ENCODE peak calls at places on chromosomes 3 and 15, in four cellular contexts. V, D, O and T are unnamed samples.
A peak's percentile ranks its signal among the peaks of the same experiment; 100 is the strongest.

GRCh38 chr3:178320481-178321352 is 215.5 kb upstream of the KCNMB2 start:
- DNase-seq in V (no peak), O (peak; percentile 84), D (no peak), T (no peak)

GRCh38 chr3:58963928-58964497 is 85.8 kb downstream of the CFAP20DC start:
- DNase-seq in O (no peak), D (no peak), V (no peak), T (no peak)

GRCh38 chr3:18080198-18080689 is 337.8 kb upstream of the TBC1D5 start:
- DNase-seq in V (no peak), O (no peak), D (no peak), T (no peak)

GRCh38 chr3:13277860-13278531 is 142.1 kb downstream of the NUP210 start:
- DNase-seq in V (peak; percentile 66), D (peak; percentile 37), O (no peak), T (no peak)

GRCh38 chr3:144127700-144128099 is 156.1 kb downstream of the DIPK2A start:
- DNase-seq in D (no peak), O (peak; percentile 22), V (no peak), T (no peak)

GRCh38 chr3:151276038-151277027 is 2.0 kb downstream of the P2RY14 start:
- DNase-seq in V (no peak), D (no peak), O (no peak), T (no peak)

GRCh38 chr15:74294010-74294409 is 57.9 kb downstream of the CCDC33 start:
- DNase-seq in V (no peak), D (no peak), O (no peak), T (no peak)

GRCh38 chr3:59818033-59818936 is 768.5 kb upstream of the CFAP20DC start:
- DNase-seq in D (peak; percentile 76), V (peak; percentile 48), O (no peak), T (no peak)

GRCh38 chr3:46456118-46456517 is 8.6 kb downstream of the LTF start:
- DNase-seq in V (no peak), D (no peak), O (no peak), T (no peak)

GRCh38 chr3:111864821-111865656 is 6.0 kb downstream of the PHLDB2 start:
- DNase-seq in V (no peak), D (no peak), O (no peak), T (no peak)
- TF ChIP-seq CTCF in V (no peak), D (no peak), O (peak; percentile 17), T (no peak)

DNA sequence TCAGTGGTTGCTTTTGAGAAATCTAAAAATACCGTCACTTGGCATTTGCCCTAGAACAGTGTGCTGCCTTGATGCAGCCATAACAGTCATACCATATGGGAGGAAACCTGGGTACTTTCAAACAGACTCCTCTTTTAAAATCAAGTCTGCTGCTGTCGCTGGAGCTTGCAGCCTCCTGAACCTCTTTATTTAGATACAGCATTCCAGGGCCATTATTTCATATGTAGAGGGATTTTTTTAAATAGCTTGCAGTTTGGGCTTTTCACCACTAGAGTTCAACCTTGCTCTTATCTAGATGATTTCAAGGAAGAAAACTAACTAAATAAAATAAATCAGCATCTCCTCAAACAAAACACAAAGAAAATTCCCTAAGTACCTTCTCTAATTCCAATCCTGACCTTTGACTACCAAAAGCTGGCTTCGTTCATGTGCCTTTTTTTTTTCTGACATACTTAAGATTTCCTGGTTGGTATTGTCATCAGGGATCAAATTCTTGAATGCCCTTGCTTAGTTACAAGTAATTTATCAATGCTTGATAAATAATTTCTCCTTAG is 111.6 kb downstream of the KBTBD8 start:
- DNase-seq in V (no peak), O (peak; percentile 38), D (no peak), T (no peak)
- TF ChIP-seq CTCF in V (peak; percentile 66), O (peak; percentile 68), D (peak; percentile 43), T (peak; percentile 79)

DNA sequence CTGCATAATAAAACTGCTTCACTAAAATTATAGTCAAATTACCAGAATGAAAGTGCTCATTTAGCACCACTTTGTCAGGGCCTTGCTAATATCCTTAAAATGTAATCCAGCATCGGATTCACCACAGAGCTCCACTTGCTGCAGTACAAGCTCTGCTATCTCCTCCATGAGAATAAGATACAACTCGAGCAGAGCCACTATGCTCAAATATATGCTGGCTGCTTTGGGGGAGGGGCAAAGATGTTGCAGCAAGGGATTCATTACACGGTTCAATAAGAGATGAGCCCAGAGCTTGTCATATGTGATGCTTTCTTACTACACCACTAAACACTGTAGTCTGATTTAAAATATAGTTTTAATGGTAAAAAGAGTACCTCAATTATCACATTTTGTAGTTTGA is 72.2 kb downstream of the DLG1 start:
- DNase-seq in D (no peak), V (no peak), O (no peak), T (peak; percentile 6)
- TF ChIP-seq CTCF in D (no peak), V (no peak), O (no peak), T (no peak)

GRCh38 chr3:114155370-114155821 is 23.5 kb downstream of the DRD3 start:
- DNase-seq in V (no peak), D (no peak), O (no peak), T (peak; percentile 18)
- TF ChIP-seq CTCF in V (peak; percentile 24), D (peak; percentile 32), O (peak; percentile 63), T (peak; percentile 49)

GRCh38 chr3:127405791-127406190 is 117.9 kb upstream of the PRR20G start:
- DNase-seq in D (no peak), V (no peak), O (no peak), T (no peak)

GRCh38 chr3:127408022-127408683 is 120.3 kb upstream of the PRR20G start:
- DNase-seq in O (no peak), V (no peak), D (no peak), T (no peak)

GRCh38 chr3:127404614-127405598 is 117.1 kb upstream of the PRR20G start:
- DNase-seq in D (peak; percentile 82), O (no peak), V (peak; percentile 27), T (no peak)

GRCh38 chr3:127407026-127407939 is 119.4 kb upstream of the PRR20G start:
- DNase-seq in V (no peak), O (no peak), D (no peak), T (no peak)

DNA sequence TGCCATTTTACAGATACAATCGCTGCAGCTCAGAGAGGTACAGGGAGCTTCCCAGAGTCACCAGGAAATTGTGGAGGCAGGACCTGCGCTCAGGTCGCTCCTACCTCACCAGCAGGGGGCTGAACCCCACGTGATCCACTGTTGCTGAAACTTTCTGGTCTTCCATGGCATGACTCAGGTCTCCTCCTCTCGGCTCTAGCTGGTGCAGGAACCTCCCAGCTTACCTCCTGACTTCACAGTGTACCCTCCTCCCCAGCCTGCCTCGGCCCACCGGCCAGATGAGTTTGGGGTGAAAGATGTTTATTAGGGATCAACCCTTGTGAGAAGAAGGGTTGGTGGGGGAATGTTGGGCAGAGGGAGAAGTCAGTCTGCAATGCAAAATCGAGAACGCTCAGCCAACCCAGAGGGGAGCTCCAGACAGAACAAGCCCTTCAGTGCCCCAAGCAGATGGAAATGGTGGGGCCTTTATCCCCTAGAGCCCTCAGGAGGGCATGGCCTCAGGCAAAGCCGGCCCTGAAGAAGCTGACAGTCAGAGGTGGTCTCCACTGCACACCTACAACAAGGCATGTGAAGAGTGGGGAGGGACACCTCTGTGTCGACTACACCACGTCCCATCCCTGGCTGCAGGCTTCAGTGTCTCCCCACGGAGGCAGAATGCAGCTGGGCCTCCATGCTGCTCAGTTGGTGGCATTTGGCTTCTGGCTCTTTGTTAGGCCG is 118.6 kb upstream of the PRR20G start:
- DNase-seq in D (no peak), O (peak; percentile 41), V (no peak), T (no peak)
- TF ChIP-seq CTCF in D (no peak), O (peak; percentile 46), V (no peak), T (peak; percentile 44)

GRCh38 chr15:67307156-67307555 is 52.6 kb downstream of the IQCH start:
- DNase-seq in O (no peak), D (no peak), V (no peak), T (no peak)

GRCh38 chr15:67305506-67305905 is 50.9 kb downstream of the IQCH start:
- DNase-seq in V (no peak), O (no peak), D (no peak), T (no peak)

GRCh38 chr15:67304778-67305177 is 50.2 kb downstream of the IQCH start:
- DNase-seq in O (no peak), D (no peak), V (no peak), T (no peak)

GRCh38 chr15:67300266-67300914 is 45.8 kb downstream of the IQCH start:
- DNase-seq in D (no peak), V (no peak), O (no peak), T (no peak)

GRCh38 chr15:67303490-67304363 is 49.1 kb downstream of the IQCH start:
- DNase-seq in D (no peak), O (peak; percentile 64), V (no peak), T (no peak)
- TF ChIP-seq CTCF in D (peak; percentile 53), O (peak; percentile 60), V (peak; percentile 52), T (peak; percentile 76)

GRCh38 chr3:53198256-53198977 is 37.4 kb downstream of the PRKCD start:
- DNase-seq in O (no peak), V (no peak), D (no peak), T (no peak)
- TF ChIP-seq CTCF in O (no peak), V (no peak), D (no peak), T (no peak)

DNA sequence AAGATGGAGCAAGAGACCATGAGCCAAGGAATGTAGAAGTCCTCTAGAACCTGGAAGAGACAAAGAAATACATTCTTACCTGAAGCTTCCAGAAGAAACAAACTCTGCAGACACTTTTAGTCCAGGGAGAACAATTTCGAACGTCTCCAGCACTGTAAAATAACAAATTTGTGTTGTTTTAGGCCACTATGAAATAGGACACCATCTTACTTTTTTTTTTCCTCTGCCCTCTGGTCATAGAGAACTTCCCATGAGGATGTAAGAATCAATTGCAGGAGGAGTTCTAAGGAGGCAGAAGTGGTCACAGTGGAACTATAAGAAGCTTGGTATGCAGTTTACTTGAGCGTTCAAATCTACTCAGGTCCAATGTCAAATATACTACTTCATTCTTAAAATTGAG is 1295.9 kb downstream of the ZPLD1 start:
- DNase-seq in V (no peak), D (no peak), O (no peak), T (no peak)
- TF ChIP-seq CTCF in V (no peak), D (no peak), O (no peak), T (no peak)

GRCh38 chr3:72187131-72187530 is 402.2 kb upstream of the PROK2 start:
- DNase-seq in V (no peak), O (no peak), D (no peak), T (no peak)
- TF ChIP-seq CTCF in V (no peak), O (no peak), D (peak; percentile 14), T (no peak)